ENCODE peak calls at places on chromosomes 4 and X, in eight cellular contexts. Q is WERI-Rb-1; P is activated T-cell treated with anti-CD3 and anti-CD28 coated beads, Interleukin-2, amount 50 U/mL, for 72 hours; K is effector memory CD8-positive, alpha-beta T cell; U is lower leg skin; F is neural crest cell; V is HFFc6; C is kidney tubule cell. J is an unnamed sample.

GRCh38 chr4:139666735-139667266 is 1.2 kb downstream of the MGST2 start:
- DNase-seq in Q (peak; percentile 52), P (no peak), K (no peak), U (no peak), F (no peak), V (no peak), C (peak; percentile 78), J (peak; percentile 11)

GRCh38 chrX:134501942-134502341 is 42.0 kb downstream of the HPRT1 start:
- DNase-seq in Q (no peak), P (no peak), K (no peak), U (no peak), F (no peak), V (no peak), C (no peak), J (no peak)

GRCh38 chr4:173119818-173120217 is 48.8 kb upstream of the GALNT7 start:
- DNase-seq in Q (no peak), P (no peak), K (no peak), U (no peak), F (no peak), V (no peak), C (peak; percentile 45), J (no peak)

GRCh38 chrX:47483310-47484268 is 567 bp upstream of the ZNF41 start:
- DNase-seq in Q (peak; percentile 11), P (no peak), K (no peak), U (peak; percentile 85), F (peak; percentile 12), V (peak; percentile 9), C (peak; percentile 32), J (peak; percentile 19)

GRCh38 chr4:56512166-56512565 is 6.6 kb downstream of the ARL9 start:
- DNase-seq in Q (no peak), P (no peak), K (no peak), U (no peak), F (no peak), V (peak; percentile 5), C (no peak), J (no peak)

GRCh38 chr4:152310223-152310622 is 225.7 kb downstream of the FBXW7 start:
- DNase-seq in Q (no peak), P (no peak), K (no peak), U (no peak), F (no peak), V (peak; percentile 88), C (peak; percentile 92), J (no peak)

GRCh38 chrX:154717824-154718223 is 33.1 kb downstream of the GAB3 start:
- DNase-seq in Q (no peak), P (no peak), K (no peak), U (no peak), F (no peak), V (no peak), C (peak; percentile 17), J (no peak)

GRCh38 chrX:42175843-42176242 is 252.5 kb upstream of the CASK start:
- DNase-seq in Q (no peak), P (no peak), K (no peak), U (no peak), F (no peak), V (no peak), C (no peak), J (no peak)

GRCh38 chrX:67524428-67524827 is 19.4 kb upstream of the AR start:
- DNase-seq in Q (no peak), P (no peak), K (no peak), U (no peak), F (no peak), V (no peak), C (no peak), J (no peak)

GRCh38 chr4:103994059-103994458 is 274.3 kb upstream of the TACR3 start:
- DNase-seq in Q (no peak), P (no peak), K (no peak), U (no peak), F (no peak), V (peak; percentile 7), C (no peak), J (no peak)

GRCh38 chr4:38131371-38132139 is 171.4 kb downstream of the PTTG2 start:
- DNase-seq in Q (peak; percentile 70), P (peak; percentile 85), K (peak; percentile 71), U (no peak), F (no peak), V (no peak), C (peak; percentile 60), J (no peak)

GRCh38 chr4:7785017-7785416 is 154.6 kb downstream of the AFAP1 start:
- DNase-seq in Q (no peak), P (no peak), K (no peak), U (no peak), F (no peak), V (no peak), C (no peak), J (no peak)

GRCh38 chr4:39021631-39022030 is 10.6 kb downstream of the TMEM156 start:
- DNase-seq in Q (no peak), P (no peak), K (no peak), U (no peak), F (no peak), V (no peak), C (no peak), J (no peak)

GRCh38 chr4:155960522-155960921 is 6.9 kb upstream of the CTSO start:
- DNase-seq in Q (no peak), P (no peak), K (no peak), U (no peak), F (no peak), V (no peak), C (no peak), J (no peak)

GRCh38 chrX:70129811-70130210 is 3.4 kb upstream of the IGBP1 start:
- DNase-seq in Q (no peak), P (no peak), K (no peak), U (no peak), F (no peak), V (no peak), C (peak; percentile 92), J (no peak)

GRCh38 chrX:848366-848765 is 217.8 kb downstream of the SHOX start:
- DNase-seq in Q (no peak), P (no peak), K (no peak), U (no peak), F (no peak), V (no peak), C (no peak), J (no peak)

GRCh38 chr4:13542577-13543042 is 1.7 kb downstream of the NKX3-2 start:
- DNase-seq in Q (peak; percentile 5), P (no peak), K (no peak), U (no peak), F (no peak), V (no peak), C (no peak), J (no peak)

GRCh38 chrX:36986231-36986630 is 21.9 kb upstream of the FAM47C start:
- DNase-seq in Q (no peak), P (no peak), K (no peak), U (no peak), F (no peak), V (no peak), C (no peak), J (no peak)

GRCh38 chrX:139892512-139892911 is 40.3 kb downstream of the ATP11C start:
- DNase-seq in Q (no peak), P (no peak), K (no peak), U (no peak), F (no peak), V (no peak), C (no peak), J (no peak)

GRCh38 chr4:161256716-161257115 is 907.1 kb downstream of the FSTL5 start:
- DNase-seq in Q (peak; percentile 56), P (no peak), K (no peak), U (no peak), F (no peak), V (no peak), C (no peak), J (peak; percentile 1)

GRCh38 chr4:38091636-38092035 is 131.4 kb downstream of the PTTG2 start:
- DNase-seq in Q (no peak), P (no peak), K (no peak), U (no peak), F (no peak), V (no peak), C (no peak), J (no peak)

GRCh38 chrX:101659601-101660063 is at the start of gene ARMCX2:
- DNase-seq in Q (peak; percentile 11), P (peak; percentile 44), K (no peak), U (peak; percentile 85), F (peak; percentile 10), V (peak; percentile 50), C (peak; percentile 26), J (peak; percentile 52)

GRCh38 chr4:76526585-76526990 is 91.6 kb downstream of the SHROOM3 start:
- DNase-seq in Q (no peak), P (no peak), K (no peak), U (no peak), F (no peak), V (no peak), C (peak; percentile 67), J (no peak)

GRCh38 chr4:7366180-7366957 is 68.4 kb downstream of the PSAPL1 start:
- DNase-seq in Q (no peak), P (no peak), K (no peak), U (no peak), F (no peak), V (no peak), C (no peak), J (no peak)

GRCh38 chr4:123064390-123064789 is 142.0 kb upstream of the NUDT6 start:
- DNase-seq in Q (no peak), P (no peak), K (no peak), U (no peak), F (no peak), V (no peak), C (peak; percentile 91), J (no peak)

GRCh38 chrX:116239944-116240391 is 69.4 kb downstream of the AGTR2 start:
- DNase-seq in Q (no peak), P (no peak), K (no peak), U (no peak), F (no peak), V (no peak), C (peak; percentile 42), J (no peak)

GRCh38 chr4:141220271-141220654 is 432 bp upstream of the ZNF330 start:
- DNase-seq in Q (no peak), P (no peak), K (no peak), U (no peak), F (peak; percentile 1), V (no peak), C (peak; percentile 61), J (peak; percentile 56)

GRCh38 chr4:159677521-159677920 is 574.6 kb downstream of the RAPGEF2 start:
- DNase-seq in Q (no peak), P (no peak), K (no peak), U (no peak), F (no peak), V (no peak), C (peak; percentile 4), J (no peak)

GRCh38 chr4:7194251-7195137 is 2.2 kb downstream of the SORCS2 start:
- DNase-seq in Q (peak; percentile 95), P (peak; percentile 18), K (no peak), U (peak; percentile 77), F (no peak), V (no peak), C (peak; percentile 55), J (peak; percentile 39)

GRCh38 chrX:124507276-124507675 is 160.9 kb downstream of the SH2D1A start:
- DNase-seq in Q (no peak), P (no peak), K (no peak), U (no peak), F (no peak), V (peak; percentile 55), C (peak; percentile 76), J (no peak)

J was measured in midbrain.